ENCODE peak calls at places on chromosomes 7 and 10, in nine cellular contexts. A is ovary; I is NCI-H1436; F is endothelial cell; C is lung microvascular endothelial cell; P is NCI-H748 treated with DMSO at 0.1 percent for 48 hours; U is naive thymus-derived CD8-positive, alpha-beta T cell; T is OCI-LY7; V is NB4. H is an unnamed sample.

GRCh38 chr7:124033807-124034753 is 1.2 kb upstream of the TMEM229A start:
- DNase-seq in F (no peak), A (no peak), U (no peak), P (no peak), I (no peak), T (no peak), C (no peak), V (no peak), H (no peak)

GRCh38 chr10:71283410-71283809 is 35.6 kb upstream of the SLC29A3 start:
- DNase-seq in U (no peak), F (no peak), P (no peak), V (no peak), C (no peak), T (no peak), I (no peak), A (no peak), H (no peak)

GRCh38 chr7:584122-584465 is 64.4 kb upstream of the PDGFA start:
- DNase-seq in F (no peak), T (no peak), I (no peak), V (no peak), C (no peak), U (peak; percentile 79), P (no peak), A (no peak), H (no peak)

GRCh38 chr10:100173035-100173434 is 12.8 kb downstream of the ERLIN1 start:
- DNase-seq in I (no peak), V (no peak), U (no peak), T (no peak), A (no peak), F (no peak), C (no peak), P (no peak), H (no peak)

GRCh38 chr10:5547934-5548660 is 23.3 kb downstream of the CALML3 start:
- DNase-seq in V (no peak), T (no peak), U (no peak), A (no peak), F (no peak), P (peak; percentile 63), C (no peak), I (no peak), H (no peak)

GRCh38 chr10:97185326-97186058 is at the start of gene SLIT1:
- DNase-seq in A (no peak), F (peak; percentile 28), U (no peak), T (no peak), V (no peak), I (peak; percentile 67), C (no peak), P (peak; percentile 1), H (no peak)

GRCh38 chr7:130444230-130444629 is 3.4 kb upstream of the CEP41 start:
- DNase-seq in I (no peak), T (no peak), U (no peak), F (no peak), C (no peak), V (no peak), A (peak; percentile 25), P (no peak), H (no peak)

GRCh38 chr10:71996598-71997371 is 32.6 kb downstream of the CHST3 start:
- DNase-seq in T (peak; percentile 7), P (no peak), A (no peak), I (no peak), C (no peak), U (no peak), V (no peak), F (no peak), H (no peak)

GRCh38 chr7:143279186-143280098 is 5.3 kb upstream of the TMEM139 start:
- DNase-seq in P (peak; percentile 14), A (no peak), T (no peak), I (no peak), F (no peak), U (no peak), V (no peak), C (peak; percentile 83), H (no peak)

GRCh38 chr10:96448021-96448457 is 65.7 kb downstream of the TLL2 start:
- DNase-seq in I (no peak), F (no peak), A (peak; percentile 22), T (no peak), C (peak; percentile 81), U (no peak), V (no peak), P (no peak), H (no peak)

GRCh38 chr10:87842776-87843497 is 20.4 kb downstream of the KLLN start:
- DNase-seq in F (no peak), U (no peak), T (no peak), V (no peak), P (no peak), C (peak; percentile 45), I (peak; percentile 3), A (no peak), H (no peak)

GRCh38 chr7:115632636-115633035 is 397.9 kb downstream of the TFEC start:
- DNase-seq in A (no peak), T (no peak), I (no peak), V (no peak), C (no peak), F (no peak), U (no peak), P (no peak), H (no peak)

GRCh38 chr10:113305871-113306270 is 247.0 kb upstream of the HABP2 start:
- DNase-seq in C (no peak), U (no peak), I (no peak), T (no peak), V (no peak), F (no peak), P (no peak), A (no peak), H (no peak)

GRCh38 chr7:87075671-87076404 is 16.4 kb upstream of the ELAPOR2 start:
- DNase-seq in U (no peak), V (no peak), T (no peak), C (no peak), I (no peak), P (no peak), A (no peak), F (no peak), H (no peak)

GRCh38 chr10:132924046-132924952 is 18.1 kb downstream of the CFAP46 start:
- DNase-seq in V (no peak), F (no peak), T (no peak), C (no peak), A (no peak), U (no peak), P (no peak), I (no peak), H (no peak)

GRCh38 chr10:86963341-86963919 is 4.9 kb upstream of the ADIRF start:
- DNase-seq in I (no peak), C (no peak), F (no peak), A (peak; percentile 15), P (no peak), T (no peak), V (peak; percentile 68), U (no peak), H (no peak)

GRCh38 chr10:118843647-118844265 is 89.0 kb upstream of the CACUL1 start:
- DNase-seq in A (no peak), T (no peak), I (no peak), F (no peak), C (no peak), V (no peak), U (no peak), P (no peak), H (no peak)

H was measured in memory B cell.